ENCODE peak calls at places on chromosomes 4 and X, in eight cellular contexts. J is CD4-positive, CD25-positive, alpha-beta regulatory T cell; E is AG09319; V is amygdala; W is amniotic stem cell; Y is fibroblast of the conjunctiva; Z is NCI-H2081; H is NCI-H1694 treated with DMSO at 0.1 percent for 48 hours. O is an unnamed sample.

GRCh38 chrX:22325091-22325490 is 52.4 kb downstream of the CBLL2 start:
- DNase-seq in Y (peak), E (no peak), V (no peak), J (no peak), H (no peak), W (no peak), Z (no peak), O (no peak)

GRCh38 chr4:139658185-139658584 is 7.4 kb upstream of the MGST2 start:
- DNase-seq in W (no peak), J (no peak), E (no peak), Y (no peak), Z (no peak), H (no peak), V (no peak), O (peak)

GRCh38 chr4:85302756-85303155 is 172.2 kb upstream of the ARHGAP24 start:
- DNase-seq in V (no peak), Y (no peak), E (no peak), W (no peak), J (no peak), Z (no peak), H (no peak), O (peak)

GRCh38 chrX:107715331-107716044 is 60.1 kb downstream of the TSC22D3 start:
- DNase-seq in V (no peak), Z (no peak), H (no peak), E (no peak), J (no peak), W (no peak), Y (no peak), O (peak)

GRCh38 chr4:81472249-81473085 is 760 bp upstream of the RASGEF1B start:
- DNase-seq in H (peak), V (no peak), J (no peak), Z (no peak), E (no peak), Y (no peak), W (no peak), O (peak)

GRCh38 chrX:45907776-45908175 is 637.4 kb downstream of the ZNF674 start:
- DNase-seq in V (no peak), E (no peak), J (no peak), Y (no peak), H (no peak), W (no peak), Z (no peak), O (no peak)

GRCh38 chr4:92303621-92304027 is at the start of gene GRID2:
- DNase-seq in E (no peak), W (no peak), H (peak), Y (no peak), J (no peak), Z (no peak), V (peak), O (peak)

GRCh38 chrX:54246866-54247265 is 63.8 kb upstream of the FAM120C start:
- DNase-seq in W (no peak), V (no peak), J (no peak), Z (no peak), Y (no peak), H (no peak), E (no peak), O (no peak)

GRCh38 chr4:106058919-106059318 is 163.6 kb downstream of the NPNT start:
- DNase-seq in E (no peak), H (no peak), J (no peak), Y (no peak), V (no peak), W (no peak), Z (no peak), O (no peak)

GRCh38 chr4:36823199-36823967 is 421.2 kb upstream of the NWD2 start:
- DNase-seq in W (no peak), Y (no peak), J (no peak), V (no peak), H (no peak), Z (peak), E (no peak), O (no peak)

GRCh38 chr4:113212613-113213012 is 163.2 kb downstream of the ANK2 start:
- DNase-seq in Y (no peak), W (no peak), J (no peak), Z (no peak), H (no peak), V (no peak), E (no peak), O (no peak)

GRCh38 chrX:41591906-41592305 is 96.9 kb upstream of the GPR34 start:
- DNase-seq in Z (no peak), J (no peak), W (no peak), V (no peak), H (no peak), E (no peak), Y (no peak), O (no peak)

O was measured in endodermal cell.